ENCODE peak calls at places on chromosome 20, in five cellular contexts. S is DND-41, N is fibroblast of the aortic adventitia, J is cardiac fibroblast, R is nephron progenitor cell. F is an unnamed sample.

GRCh38 chr20:35742741-35743523 is 872 bp upstream of the RBM39 start:
- DNase-seq in J (peak), N (no peak), R (no peak), S (no peak), F (no peak)

GRCh38 chr20:49377326-49377725 is 99.5 kb upstream of the ZNFX1 start:
- DNase-seq in S (no peak), R (no peak), N (no peak), J (no peak), F (no peak)

GRCh38 chr20:57330998-57331397 is 1.4 kb downstream of the SPO11 start:
- DNase-seq in S (no peak), R (no peak), J (peak), N (peak), F (no peak)

GRCh38 chr20:38706482-38706881 is 17.8 kb upstream of the SLC32A1 start:
- DNase-seq in R (peak), S (no peak), J (no peak), N (no peak), F (no peak)

GRCh38 chr20:49887251-49887827 is 28.0 kb downstream of the SPATA2 start:
- DNase-seq in R (no peak), J (no peak), S (no peak), N (no peak), F (no peak)

GRCh38 chr20:17593902-17594301 is 24.0 kb downstream of the DSTN start:
- DNase-seq in N (no peak), J (no peak), R (no peak), S (no peak), F (no peak)

GRCh38 chr20:17499041-17499440 is 32.1 kb downstream of the BFSP1 start:
- DNase-seq in N (no peak), R (no peak), J (peak), S (no peak), F (no peak)

GRCh38 chr20:37681384-37681977 is 12.3 kb upstream of the CTNNBL1 start:
- DNase-seq in S (no peak), N (no peak), J (no peak), R (peak), F (no peak)

GRCh38 chr20:22389836-22390542 is 194.4 kb downstream of the FOXA2 start:
- DNase-seq in S (no peak), J (no peak), R (no peak), N (peak), F (no peak)

GRCh38 chr20:7722564-7722963 is 217.7 kb downstream of the HAO1 start:
- DNase-seq in S (no peak), R (no peak), N (peak), J (peak), F (no peak)

GRCh38 chr20:4165984-4166725 is 150.8 kb upstream of the RNF24 start:
- DNase-seq in J (no peak), N (no peak), R (no peak), S (no peak), F (no peak)

GRCh38 chr20:36542019-36542488 is 735 bp downstream of the MYL9 start:
- DNase-seq in J (peak), S (no peak), N (peak), R (peak), F (no peak)

GRCh38 chr20:53337419-53338101 is 256.1 kb downstream of the ZNF217 start:
- DNase-seq in N (no peak), J (no peak), S (no peak), R (no peak), F (no peak)

GRCh38 chr20:58755062-58755697 is 62.6 kb downstream of the NPEPL1 start:
- DNase-seq in R (no peak), S (no peak), J (no peak), N (no peak), F (no peak)

GRCh38 chr20:7094438-7094997 is 327.0 kb downstream of the BMP2 start:
- DNase-seq in J (peak), N (peak), S (peak), R (peak), F (peak)

GRCh38 chr20:62464080-62464770 is 11.6 kb downstream of the GATA5 start:
- DNase-seq in J (no peak), N (no peak), S (no peak), R (no peak), F (no peak)

GRCh38 chr20:25020901-25021301 is 28.4 kb upstream of the APMAP start:
- DNase-seq in S (no peak), R (no peak), J (no peak), N (no peak), F (no peak)

GRCh38 chr20:57619053-57619831 is 984 bp downstream of the ZBP1 start:
- DNase-seq in S (peak), N (no peak), J (no peak), R (no peak), F (peak)

GRCh38 chr20:4609511-4609910 is 112.2 kb upstream of the PRND start:
- DNase-seq in J (no peak), S (no peak), N (no peak), R (no peak), F (no peak)

GRCh38 chr20:23520185-23520584 is 29.3 kb downstream of the CST8 start:
- DNase-seq in N (no peak), R (no peak), J (no peak), S (no peak), F (no peak)

GRCh38 chr20:24066075-24066700 is 77.6 kb upstream of the GGTLC1 start:
- DNase-seq in S (no peak), J (no peak), N (no peak), R (no peak), F (peak)

GRCh38 chr20:4873396-4873795 is 127.9 kb downstream of the SLC23A2 start:
- DNase-seq in R (no peak), S (no peak), J (no peak), N (no peak), F (no peak)

GRCh38 chr20:53003420-53003819 is 31.3 kb downstream of the TSHZ2 start:
- DNase-seq in N (peak), R (no peak), J (no peak), S (no peak), F (no peak)

GRCh38 chr20:32762754-32763201 is 593 bp downstream of the DNMT3B start:
- DNase-seq in R (peak), S (peak), J (no peak), N (no peak), F (peak)

GRCh38 chr20:20837574-20838021 is 125.2 kb upstream of the RALGAPA2 start:
- DNase-seq in S (peak), J (peak), R (peak), N (peak), F (peak)

GRCh38 chr20:24117386-24117785 is 128.8 kb upstream of the GGTLC1 start:
- DNase-seq in S (no peak), J (no peak), R (no peak), N (peak), F (no peak)

GRCh38 chr20:31568041-31568731 is 36.9 kb upstream of the ID1 start:
- DNase-seq in N (peak), J (peak), S (no peak), R (no peak), F (no peak)

GRCh38 chr20:59948828-59949720 is 8.9 kb downstream of the FAM217B start:
- DNase-seq in R (peak), N (peak), J (peak), S (peak), F (peak)

GRCh38 chr20:51237790-51238189 is 214.9 kb upstream of the KCNG1 start:
- DNase-seq in J (no peak), N (no peak), S (no peak), R (no peak), F (no peak)

GRCh38 chr20:40551125-40551530 is 137.9 kb downstream of the MAFB start:
- DNase-seq in R (no peak), J (peak), S (no peak), N (no peak), F (no peak)

GRCh38 chr20:6178537-6178936 is 55.7 kb upstream of the FERMT1 start:
- DNase-seq in N (peak), S (no peak), J (peak), R (no peak), F (no peak)

GRCh38 chr20:34426026-34426425 is 63.0 kb downstream of the ITCH start:
- DNase-seq in N (no peak), J (no peak), R (no peak), S (no peak), F (no peak)
- TF ChIP-seq CTCF in N (no peak), J (no peak), R (no peak), S (no peak), F (no peak)

GRCh38 chr20:44072381-44072780 is 114.6 kb downstream of the JPH2 start:
- DNase-seq in S (no peak), N (no peak), J (no peak), R (no peak), F (no peak)

GRCh38 chr20:44074252-44075151 is 112.5 kb downstream of the JPH2 start:
- DNase-seq in S (no peak), J (peak), N (peak), R (no peak), F (no peak)

GRCh38 chr20:44071526-44072111 is 115.4 kb downstream of the JPH2 start:
- DNase-seq in S (no peak), N (no peak), J (no peak), R (no peak), F (no peak)

GRCh38 chr20:44073675-44074071 is 113.3 kb downstream of the JPH2 start:
- DNase-seq in N (no peak), J (no peak), R (no peak), S (peak), F (no peak)

GRCh38 chr20:44073011-44073674 is 113.8 kb downstream of the JPH2 start:
- DNase-seq in R (no peak), J (no peak), S (peak), N (no peak), F (no peak)
- TF ChIP-seq CTCF in R (no peak), J (no peak), S (no peak), N (no peak), F (no peak)

GRCh38 chr20:10611357-10611756 is 62.4 kb downstream of the JAG1 start:
- DNase-seq in S (peak), R (peak), J (peak), N (peak), F (peak)
- TF ChIP-seq CTCF in S (peak), R (peak), J (peak), N (peak), F (no peak)

GRCh38 chr20:54704032-54704635 is 228.7 kb downstream of the DOK5 start:
- DNase-seq in N (no peak), R (no peak), S (no peak), J (no peak), F (no peak)

GRCh38 chr20:54694516-54694915 is 219.1 kb downstream of the DOK5 start:
- DNase-seq in R (no peak), J (no peak), S (no peak), N (no peak), F (no peak)

GRCh38 chr20:54698373-54698772 is 223.0 kb downstream of the DOK5 start:
- DNase-seq in S (no peak), J (no peak), N (no peak), R (no peak), F (no peak)
- TF ChIP-seq CTCF in S (no peak), J (no peak), N (no peak), R (no peak), F (no peak)

GRCh38 chr20:64038252-64038578 is 2.2 kb downstream of the C20orf204 start:
- DNase-seq in S (no peak), R (no peak), J (no peak), N (no peak), F (no peak)
- TF ChIP-seq CTCF in S (no peak), R (no peak), J (no peak), N (no peak), F (no peak)

GRCh38 chr20:44785768-44786167 is 24.6 kb downstream of the RIMS4 start:
- DNase-seq in R (peak), J (peak), N (peak), S (no peak), F (no peak)
- TF ChIP-seq CTCF in R (no peak), J (no peak), N (peak), S (no peak), F (no peak)

GRCh38 chr20:45985573-45985972 is 13.6 kb upstream of the ZNF335 start:
- DNase-seq in S (no peak), N (no peak), R (no peak), J (peak), F (no peak)
- TF ChIP-seq CTCF in S (no peak), N (peak), R (no peak), J (no peak), F (no peak)

DNA sequence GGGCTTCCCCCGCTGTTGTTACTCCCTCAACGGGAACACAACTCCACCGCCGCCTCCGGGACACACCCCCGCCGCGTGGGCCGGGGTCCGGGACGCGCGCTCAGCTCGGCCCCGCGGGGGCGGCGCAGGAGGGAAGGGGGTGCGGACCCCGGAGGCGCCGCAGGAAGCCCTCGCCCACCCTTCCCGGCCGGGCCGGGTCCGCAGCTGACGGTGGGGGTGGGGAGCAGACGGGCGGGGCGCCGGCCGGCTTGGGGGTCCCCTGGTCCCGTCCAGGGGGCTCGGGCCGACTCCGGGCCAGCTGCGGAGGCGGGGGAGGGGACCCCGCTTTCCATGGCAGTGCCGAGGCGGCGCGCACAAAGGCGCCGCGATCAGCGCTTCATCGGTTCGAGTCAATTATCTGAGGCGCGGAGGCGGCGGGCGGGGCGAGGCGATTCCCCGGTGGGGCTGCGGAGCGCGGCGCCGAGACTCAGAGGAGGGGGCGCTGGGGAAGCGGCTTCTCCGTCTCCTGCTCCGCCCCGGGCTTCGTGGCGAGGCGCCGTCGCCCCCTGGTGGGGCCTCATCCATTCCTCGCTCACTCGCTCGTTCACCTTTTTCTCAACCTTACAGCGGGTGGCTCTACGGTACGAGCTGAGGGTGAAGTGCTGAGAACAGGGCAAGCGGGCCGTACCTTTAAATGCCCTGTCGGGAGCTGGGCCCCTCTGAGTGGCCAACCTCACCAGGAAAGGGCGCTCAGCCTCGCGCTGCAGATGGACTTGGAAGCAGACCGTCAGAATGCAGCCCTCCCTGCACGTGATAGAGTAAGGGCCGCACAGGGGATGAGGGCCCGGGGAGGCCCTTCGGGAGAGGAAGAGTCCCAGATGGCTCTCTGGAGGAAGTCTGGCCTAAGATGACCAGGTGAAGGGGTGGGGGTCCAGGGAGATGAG is 40.0 kb downstream of the SLC52A3 start:
- DNase-seq in N (peak), J (peak), R (peak), S (no peak), F (peak)
- TF ChIP-seq CTCF in N (peak), J (peak), R (peak), S (peak), F (peak)

F was measured in activated CD8-positive, alpha-beta T cell treated with anti-CD3 and anti-CD28 coated beads for 36 hours.